ENCODE peak calls at places on chromosomes 2 and 18, in six cellular contexts. S is IMR-90, G is HepG2, K is GM12878, H is H1, I is K562. J is an unnamed sample.

GRCh38 chr18:43129946-43130523 is 14.6 kb upstream of the RIT2 start:
- DNase-seq in S (no peak), G (no peak), K (no peak), H (no peak), I (no peak), J (no peak)

GRCh38 chr2:20966061-20966460 is 77.8 kb downstream of the APOB start:
- DNase-seq in S (no peak), G (no peak), K (no peak), H (no peak), I (no peak), J (no peak)

GRCh38 chr2:107743274-107743673 is 83.4 kb upstream of the RGPD4 start:
- DNase-seq in S (no peak), G (no peak), K (no peak), H (no peak), I (no peak), J (no peak)

GRCh38 chr2:96730212-96730611 is 9.7 kb downstream of the LMAN2L start:
- DNase-seq in S (peak), G (no peak), K (no peak), H (no peak), I (no peak), J (no peak)

GRCh38 chr2:61898810-61899209 is 6.7 kb upstream of the COMMD1 start:
- DNase-seq in S (peak), G (peak), K (no peak), H (no peak), I (no peak), J (no peak)

GRCh38 chr18:68449292-68449691 is 265.6 kb downstream of the TMX3 start:
- DNase-seq in S (peak), G (no peak), K (no peak), H (no peak), I (no peak), J (no peak)

GRCh38 chr2:207489251-207489650 is 40.5 kb upstream of the CREB1 start:
- DNase-seq in S (no peak), G (no peak), K (no peak), H (no peak), I (no peak), J (no peak)

GRCh38 chr18:44590976-44591375 is 89.7 kb upstream of the SETBP1 start:
- DNase-seq in S (no peak), G (no peak), K (no peak), H (no peak), I (no peak), J (no peak)

GRCh38 chr2:75311521-75311920 is 112.2 kb upstream of the TACR1 start:
- DNase-seq in S (no peak), G (no peak), K (no peak), H (no peak), I (no peak), J (no peak)

GRCh38 chr2:12501469-12502147 is 215.1 kb upstream of the TRIB2 start:
- DNase-seq in S (peak), G (no peak), K (peak), H (no peak), I (no peak), J (no peak)

GRCh38 chr2:52964916-52965530 is 802.6 kb upstream of the CHAC2 start:
- DNase-seq in S (no peak), G (no peak), K (no peak), H (no peak), I (no peak), J (no peak)

GRCh38 chr2:157470321-157470720 is 26.4 kb upstream of the CYTIP start:
- DNase-seq in S (no peak), G (no peak), K (peak), H (no peak), I (no peak), J (no peak)

GRCh38 chr2:71610671-71611070 is 157.3 kb downstream of the DYSF start:
- DNase-seq in S (no peak), G (no peak), K (no peak), H (no peak), I (no peak), J (no peak)

GRCh38 chr2:48433682-48434081 is 96.3 kb upstream of the STON1 start:
- DNase-seq in S (no peak), G (no peak), K (no peak), H (no peak), I (no peak), J (no peak)

GRCh38 chr2:160408575-160409291 is 84.9 kb downstream of the RBMS1 start:
- DNase-seq in S (no peak), G (no peak), K (no peak), H (no peak), I (no peak), J (no peak)

GRCh38 chr2:112706170-112706664 is 14.6 kb upstream of the NT5DC4 start:
- DNase-seq in S (peak), G (no peak), K (peak), H (no peak), I (peak), J (no peak)

GRCh38 chr2:227508001-227508400 is 36.0 kb downstream of the AGFG1 start:
- DNase-seq in S (no peak), G (no peak), K (no peak), H (no peak), I (no peak), J (no peak)

GRCh38 chr2:127197475-127198385 is 22.4 kb downstream of the CYP27C1 start:
- DNase-seq in S (peak), G (peak), K (peak), H (no peak), I (peak), J (peak)

GRCh38 chr2:38375711-38376345 is 1.2 kb downstream of the ATL2 start:
- DNase-seq in S (peak), G (no peak), K (no peak), H (no peak), I (no peak), J (no peak)

GRCh38 chr2:45983213-45983612 is 314.0 kb upstream of the EPAS1 start:
- DNase-seq in S (no peak), G (no peak), K (no peak), H (no peak), I (no peak), J (no peak)

GRCh38 chr2:196963961-196964360 is 37.5 kb upstream of the PGAP1 start:
- DNase-seq in S (no peak), G (no peak), K (no peak), H (no peak), I (no peak), J (no peak)

GRCh38 chr18:78915446-78916008 is 64.1 kb upstream of the SALL3 start:
- DNase-seq in S (no peak), G (no peak), K (no peak), H (no peak), I (no peak), J (no peak)

GRCh38 chr18:10140928-10141327 is 227.1 kb downstream of the VAPA start:
- DNase-seq in S (peak), G (peak), K (no peak), H (no peak), I (no peak), J (no peak)

GRCh38 chr2:151102196-151102692 is 159.4 kb downstream of the RBM43 start:
- DNase-seq in S (no peak), G (no peak), K (no peak), H (no peak), I (no peak), J (no peak)

GRCh38 chr18:79755496-79756142 is 42.1 kb upstream of the KCNG2 start:
- DNase-seq in S (no peak), G (no peak), K (no peak), H (no peak), I (no peak), J (no peak)

GRCh38 chr2:197107291-197108269 is 181.1 kb upstream of the PGAP1 start:
- DNase-seq in S (peak), G (no peak), K (no peak), H (no peak), I (no peak), J (no peak)

GRCh38 chr18:519019-519879 is 18.7 kb upstream of the COLEC12 start:
- DNase-seq in S (peak), G (no peak), K (peak), H (no peak), I (no peak), J (no peak)

GRCh38 chr18:47725656-47726055 is 204.8 kb downstream of the SMAD2 start:
- DNase-seq in S (no peak), G (no peak), K (no peak), H (no peak), I (no peak), J (no peak)

GRCh38 chr2:74250189-74250631 is 51.8 kb downstream of the MTHFD2 start:
- DNase-seq in S (peak), G (peak), K (peak), H (no peak), I (peak), J (peak)

GRCh38 chr2:101617188-101617587 is 80.3 kb upstream of the MAP4K4 start:
- DNase-seq in S (peak), G (peak), K (no peak), H (no peak), I (no peak), J (no peak)

GRCh38 chr2:200966770-200967169 is 3.3 kb upstream of the ORC2 start:
- DNase-seq in S (peak), G (no peak), K (peak), H (no peak), I (peak), J (peak)

GRCh38 chr2:181334158-181334826 is 122.9 kb upstream of the ITGA4 start:
- DNase-seq in S (no peak), G (no peak), K (no peak), H (no peak), I (no peak), J (no peak)

GRCh38 chr2:166070231-166070630 is 57.6 kb downstream of the SCN1A start:
- DNase-seq in S (no peak), G (no peak), K (no peak), H (no peak), I (no peak), J (no peak)

GRCh38 chr18:6598657-6599056 is 130.9 kb upstream of the ARHGAP28 start:
- DNase-seq in S (no peak), G (no peak), K (no peak), H (no peak), I (no peak), J (no peak)
- TF ChIP-seq RAD21 in S (no peak), G (no peak), K (no peak), H (no peak), I (no peak), J (no peak)

GRCh38 chr2:55585451-55586079 is 31.9 kb downstream of the PPP4R3B start:
- DNase-seq in S (peak), G (no peak), K (no peak), H (no peak), I (no peak), J (no peak)
- H3K9ac ChIP-seq in S (no peak), G (no peak), K (no peak), H (no peak), I (no peak), J (no peak)

DNA sequence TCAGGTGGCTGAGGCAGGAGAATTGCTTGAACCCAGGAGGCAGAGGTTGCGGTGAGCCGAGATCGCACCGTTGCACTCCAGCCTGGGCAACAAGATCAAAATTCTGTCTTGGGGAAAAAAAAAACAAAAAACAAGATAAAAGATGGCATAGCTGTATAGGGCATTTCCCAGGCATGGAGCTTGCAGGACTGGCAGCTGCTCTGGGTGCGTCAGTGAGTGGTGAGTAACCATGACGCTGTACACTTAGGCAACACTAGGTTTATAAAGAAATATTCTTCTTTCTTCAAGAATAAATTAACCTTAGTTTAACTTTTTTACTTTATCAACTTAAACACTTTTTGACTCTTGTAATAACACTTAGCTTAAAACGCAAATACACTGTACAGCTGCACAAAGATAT is 15.4 kb downstream of the TGOLN2 start:
- DNase-seq in S (peak), G (no peak), K (no peak), H (no peak), I (no peak), J (no peak)
- TF ChIP-seq RAD21 in S (no peak), G (no peak), K (no peak), H (no peak), I (no peak), J (no peak)

DNA sequence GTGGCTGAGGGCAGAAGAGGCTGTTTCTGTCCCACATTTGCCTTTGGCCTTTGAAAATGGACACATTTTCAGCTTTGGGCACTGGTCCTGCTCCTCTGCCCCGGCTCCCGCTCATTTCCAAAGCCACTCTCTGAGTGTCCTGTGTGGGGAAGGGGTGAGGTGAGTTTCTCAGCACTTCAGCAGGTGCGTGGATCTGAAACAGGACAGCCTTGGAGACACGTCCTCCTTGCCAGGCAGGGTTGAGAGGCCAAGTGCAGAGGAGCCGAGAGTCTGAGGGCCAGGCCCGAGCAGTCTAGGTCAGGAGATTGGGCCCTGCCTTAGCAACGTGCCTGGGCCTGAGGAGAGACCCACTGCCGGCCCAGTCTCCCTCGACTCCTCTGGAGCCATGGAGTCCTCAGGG is 21.9 kb upstream of the ALPI start:
- DNase-seq in S (no peak), G (no peak), K (no peak), H (no peak), I (no peak), J (no peak)
- H3K9ac ChIP-seq in S (no peak), G (no peak), K (no peak), H (no peak), I (no peak), J (no peak)